ENCODE peak calls at places on chromosomes 12 and 14, in seven cellular contexts. B is SK-N-SH, X is H1, C is GM12891, U is HepG2, G is K562, K is GM12878. W is an unnamed sample.

GRCh38 chr14:50232276-50232642 is 881 bp upstream of the SOS2 start:
- DNase-seq in G (no peak), K (no peak), B (no peak), U (no peak), C (no peak), X (no peak), W (no peak)

GRCh38 chr14:65369560-65369959 is 43.0 kb upstream of the FUT8 start:
- DNase-seq in U (no peak), G (no peak), K (no peak), B (no peak), X (no peak), C (no peak), W (no peak)

GRCh38 chr14:69449216-69449615 is 35.3 kb upstream of the PLEKHD1 start:
- DNase-seq in X (no peak), U (no peak), B (no peak), G (no peak), K (no peak), C (no peak), W (no peak)

GRCh38 chr12:93944196-93944595 is 204.2 kb upstream of the PLXNC1 start:
- DNase-seq in G (no peak), X (no peak), U (no peak), B (no peak), C (no peak), K (no peak), W (no peak)

GRCh38 chr12:22415342-22416309 is 81.1 kb upstream of the ST8SIA1 start:
- DNase-seq in U (no peak), G (no peak), K (no peak), X (no peak), C (no peak), B (no peak), W (no peak)

GRCh38 chr12:66191547-66192126 is 2.6 kb downstream of the IRAK3 start:
- DNase-seq in G (no peak), B (no peak), U (no peak), K (no peak), C (no peak), X (no peak), W (no peak)

GRCh38 chr12:95942106-95942531 is 295 bp downstream of the CCDC38 start:
- DNase-seq in G (no peak), C (no peak), U (peak; percentile 46), X (no peak), B (no peak), K (no peak), W (no peak)

GRCh38 chr12:47394070-47394469 is 311.8 kb downstream of the RPAP3 start:
- DNase-seq in U (no peak), C (no peak), K (no peak), G (no peak), X (no peak), B (no peak), W (no peak)

GRCh38 chr12:29463198-29463597 is 34.3 kb downstream of the OVCH1 start:
- DNase-seq in U (no peak), C (no peak), X (no peak), G (no peak), B (no peak), K (no peak), W (no peak)

GRCh38 chr12:27361372-27361771 is 28.7 kb downstream of the BMAL2 start:
- DNase-seq in G (no peak), B (no peak), K (no peak), U (no peak), C (no peak), X (no peak), W (no peak)

GRCh38 chr14:88551936-88552565 is 2.8 kb downstream of the PTPN21 start:
- DNase-seq in X (no peak), U (no peak), B (peak; percentile 57), G (no peak), K (no peak), C (no peak), W (no peak)

GRCh38 chr14:68451676-68452387 is 341.0 kb downstream of the ZFP36L1 start:
- DNase-seq in U (no peak), G (no peak), C (no peak), B (no peak), K (no peak), X (no peak), W (no peak)

GRCh38 chr14:103186241-103186835 is 63.1 kb downstream of the TNFAIP2 start:
- DNase-seq in K (no peak), U (no peak), C (no peak), G (no peak), X (no peak), B (peak; percentile 80), W (no peak)

GRCh38 chr12:42565633-42566032 is 23.9 kb downstream of the PRICKLE1 start:
- DNase-seq in G (no peak), K (no peak), C (no peak), B (no peak), U (no peak), X (no peak), W (no peak)

GRCh38 chr14:73741386-73741875 is 27.2 kb upstream of the PNMA1 start:
- DNase-seq in C (peak; percentile 82), X (peak; percentile 47), G (peak; percentile 90), B (peak; percentile 58), K (no peak), U (peak; percentile 61), W (peak; percentile 80)

GRCh38 chr14:50954811-50955372 is 10.6 kb upstream of the PYGL start:
- DNase-seq in K (no peak), U (peak; percentile 33), C (no peak), G (no peak), X (no peak), B (peak; percentile 72), W (no peak)

GRCh38 chr14:45426685-45427282 is 173.8 kb upstream of the MIS18BP1 start:
- DNase-seq in X (peak; percentile 7), U (peak; percentile 49), C (no peak), G (peak; percentile 26), B (peak; percentile 10), K (peak; percentile 4), W (no peak)

GRCh38 chr12:58922849-58923248 is 2.5 kb upstream of the LRIG3 start:
- DNase-seq in B (no peak), G (no peak), X (no peak), U (no peak), K (no peak), C (no peak), W (no peak)

GRCh38 chr14:52663850-52664249 is 31.5 kb downstream of the ERO1A start:
- DNase-seq in K (no peak), B (peak; percentile 37), G (no peak), C (no peak), X (peak; percentile 17), U (no peak), W (no peak)

GRCh38 chr12:117774986-117775775 is 193.6 kb downstream of the KSR2 start:
- DNase-seq in C (no peak), U (no peak), G (no peak), K (no peak), B (no peak), X (no peak), W (no peak)

GRCh38 chr12:118307069-118307954 is 65.4 kb downstream of the TAOK3 start:
- DNase-seq in U (no peak), B (no peak), G (no peak), X (no peak), K (peak; percentile 69), C (no peak), W (no peak)

GRCh38 chr12:20214286-20214685 is 154.1 kb upstream of the PDE3A start:
- DNase-seq in B (no peak), G (no peak), X (no peak), C (no peak), K (no peak), U (no peak), W (no peak)

GRCh38 chr12:57385586-57385985 is 45.3 kb downstream of the R3HDM2 start:
- DNase-seq in K (no peak), U (no peak), B (no peak), X (no peak), C (no peak), G (no peak), W (peak; percentile 13)

GRCh38 chr12:57388425-57388824 is 42.4 kb downstream of the R3HDM2 start:
- DNase-seq in B (no peak), G (no peak), X (no peak), U (no peak), K (no peak), C (no peak), W (no peak)

GRCh38 chr12:57386187-57386720 is 44.6 kb downstream of the R3HDM2 start:
- DNase-seq in K (no peak), U (no peak), B (no peak), X (no peak), G (no peak), C (no peak), W (no peak)

GRCh38 chr12:57389033-57389432 is 41.8 kb downstream of the R3HDM2 start:
- DNase-seq in X (no peak), K (no peak), G (no peak), C (no peak), U (no peak), B (no peak), W (no peak)

GRCh38 chr12:57390174-57390573 is 40.7 kb downstream of the R3HDM2 start:
- DNase-seq in X (no peak), B (no peak), U (no peak), K (no peak), G (no peak), C (no peak), W (no peak)
- TF ChIP-seq TAF1 in X (no peak), B (no peak), U (no peak), K (no peak), G (no peak), C (no peak), W (no peak)

GRCh38 chr12:124666722-124667259 is 99.4 kb upstream of the NCOR2 start:
- DNase-seq in X (no peak), U (no peak), K (no peak), C (no peak), B (no peak), G (no peak), W (no peak)
- TF ChIP-seq TAF1 in X (no peak), U (no peak), K (no peak), C (no peak), B (no peak), G (no peak), W (no peak)

GRCh38 chr12:90172524-90172923 is 463.9 kb upstream of the ATP2B1 start:
- DNase-seq in C (no peak), U (no peak), G (no peak), B (no peak), X (no peak), K (no peak), W (no peak)

GRCh38 chr12:90173499-90174197 is 465.0 kb upstream of the ATP2B1 start:
- DNase-seq in G (no peak), U (no peak), C (no peak), K (no peak), X (no peak), B (no peak), W (no peak)

GRCh38 chr12:90170740-90171139 is 462.1 kb upstream of the ATP2B1 start:
- DNase-seq in G (no peak), K (no peak), C (no peak), B (no peak), U (no peak), X (no peak), W (no peak)

DNA sequence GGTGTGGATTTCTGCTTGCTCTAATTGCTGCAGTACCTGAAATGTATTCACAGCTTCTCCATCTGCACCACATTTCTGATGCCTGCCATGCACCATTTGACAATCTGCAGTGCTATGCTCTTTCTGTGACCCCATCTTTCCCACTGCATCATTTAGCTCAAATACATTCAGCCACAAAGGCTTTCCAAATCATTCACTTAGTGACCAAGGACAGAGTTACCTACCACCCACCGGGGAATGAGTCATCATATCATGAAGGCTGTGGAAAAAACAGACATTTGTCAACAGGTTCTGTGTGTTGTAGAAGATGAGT is 465.5 kb upstream of the ATP2B1 start:
- DNase-seq in U (no peak), C (no peak), B (no peak), K (peak; percentile 2), G (no peak), X (no peak), W (no peak)
- TF ChIP-seq TAF1 in U (no peak), C (no peak), B (no peak), K (no peak), G (no peak), X (no peak), W (no peak)

GRCh38 chr14:86153480-86153879 is 623.5 kb downstream of the FLRT2 start:
- DNase-seq in K (no peak), B (no peak), U (no peak), C (no peak), G (no peak), X (no peak), W (no peak)
- TF ChIP-seq TAF1 in K (no peak), B (no peak), U (no peak), C (no peak), G (no peak), X (no peak), W (no peak)

W was measured in GM12892.